ENCODE peak calls at places on chromosome 6, in eight cellular contexts. C, Q, M, S, X, A, P and T are unnamed samples.

GRCh38 chr6:163347021-163347446 is 67.5 kb upstream of the QKI start:
- DNase-seq in Q (no peak), X (no peak), P (peak), M (no peak), C (no peak), S (no peak), A (no peak), T (peak)

GRCh38 chr6:38460216-38460615 is 179.5 kb downstream of the BTBD9 start:
- DNase-seq in Q (peak), A (no peak), S (no peak), M (no peak), X (peak), P (peak), C (no peak), T (no peak)

GRCh38 chr6:82176616-82177015 is 70.9 kb downstream of the IBTK start:
- DNase-seq in C (no peak), P (no peak), X (peak), A (no peak), M (no peak), Q (no peak), S (no peak), T (no peak)

GRCh38 chr6:10838794-10839333 is 525 bp upstream of the MAK start:
- DNase-seq in Q (no peak), P (no peak), M (no peak), A (no peak), S (no peak), C (peak), X (no peak), T (no peak)

GRCh38 chr6:157241411-157241979 is 81.8 kb downstream of the TMEM242 start:
- DNase-seq in A (no peak), X (no peak), M (no peak), S (peak), P (no peak), Q (no peak), C (no peak), T (no peak)

GRCh38 chr6:5695260-5696245 is 311.2 kb downstream of the NRN1 start:
- DNase-seq in A (no peak), P (peak), Q (peak), S (no peak), M (no peak), X (peak), C (peak), T (peak)

GRCh38 chr6:12170351-12171079 is 119.6 kb upstream of the EDN1 start:
- DNase-seq in P (no peak), Q (no peak), S (no peak), X (no peak), M (no peak), C (no peak), A (no peak), T (no peak)

GRCh38 chr6:145904878-145905277 is 59.3 kb downstream of the SHPRH start:
- DNase-seq in M (no peak), S (peak), Q (no peak), P (no peak), C (peak), A (no peak), X (no peak), T (no peak)

GRCh38 chr6:89120371-89120770 is 2.5 kb upstream of the SRSF12 start:
- DNase-seq in M (no peak), X (no peak), Q (peak), C (no peak), A (no peak), S (no peak), P (no peak), T (no peak)

GRCh38 chr6:28982476-28983266 is 22.4 kb downstream of the ZNF311 start:
- DNase-seq in P (peak), X (peak), S (no peak), Q (peak), M (no peak), C (no peak), A (peak), T (no peak)

GRCh38 chr6:94636780-94637385 is 940.5 kb upstream of the MANEA start:
- DNase-seq in Q (peak), X (peak), A (peak), S (no peak), M (no peak), P (no peak), C (peak), T (no peak)

GRCh38 chr6:169859978-169860703 is 108.7 kb downstream of the ERMARD start:
- DNase-seq in X (no peak), P (no peak), S (no peak), A (no peak), Q (no peak), C (peak), M (no peak), T (no peak)

GRCh38 chr6:143773503-143773902 is 69.6 kb upstream of the LTV1 start:
- DNase-seq in S (no peak), C (no peak), P (no peak), X (no peak), A (no peak), M (no peak), Q (no peak), T (no peak)

GRCh38 chr6:84274856-84275255 is 47.4 kb upstream of the CEP162 start:
- DNase-seq in X (no peak), A (no peak), Q (no peak), S (no peak), P (no peak), M (no peak), C (no peak), T (no peak)

GRCh38 chr6:25280617-25280990 is 1.4 kb downstream of the CARMIL1 start:
- DNase-seq in S (no peak), C (peak), X (no peak), A (no peak), P (no peak), Q (no peak), M (no peak), T (no peak)

GRCh38 chr6:21109421-21110178 is 484.0 kb upstream of the SOX4 start:
- DNase-seq in X (peak), Q (peak), C (no peak), M (no peak), P (peak), S (no peak), A (no peak), T (peak)

GRCh38 chr6:138538390-138539031 is 39.2 kb upstream of the NHSL1 start:
- DNase-seq in M (peak), Q (peak), A (no peak), S (no peak), X (peak), C (no peak), P (peak), T (no peak)

GRCh38 chr6:1686117-1687098 is 76.7 kb downstream of the FOXC1 start:
- DNase-seq in Q (peak), X (peak), P (peak), M (no peak), A (no peak), C (no peak), S (no peak), T (peak)

GRCh38 chr6:169326067-169326799 is 72.6 kb upstream of the THBS2 start:
- DNase-seq in A (peak), P (peak), M (no peak), X (peak), C (no peak), S (no peak), Q (peak), T (no peak)

GRCh38 chr6:10014561-10014960 is 400.3 kb downstream of the TFAP2A start:
- DNase-seq in M (no peak), X (peak), S (no peak), P (no peak), Q (peak), A (no peak), C (no peak), T (peak)

GRCh38 chr6:36443951-36444428 is 1.2 kb downstream of the KCTD20 start:
- DNase-seq in X (peak), C (peak), M (no peak), Q (peak), P (no peak), A (peak), S (no peak), T (no peak)

GRCh38 chr6:87756858-87757257 is 54.8 kb upstream of the AKIRIN2 start:
- DNase-seq in P (peak), M (no peak), C (peak), X (peak), S (no peak), A (no peak), Q (peak), T (no peak)

GRCh38 chr6:157187182-157188093 is 135.9 kb downstream of the TMEM242 start:
- DNase-seq in Q (no peak), X (peak), A (no peak), S (no peak), C (no peak), M (peak), P (no peak), T (no peak)

GRCh38 chr6:167984144-167984719 is 13.2 kb upstream of the KIF25 start:
- DNase-seq in C (no peak), M (no peak), X (no peak), A (no peak), Q (no peak), P (no peak), S (no peak), T (no peak)

GRCh38 chr6:129519750-129520149 is 190.2 kb downstream of the ARHGAP18 start:
- DNase-seq in M (no peak), A (no peak), S (no peak), Q (no peak), C (no peak), X (no peak), P (no peak), T (no peak)

GRCh38 chr6:154371337-154371736 is 14.7 kb upstream of the IPCEF1 start:
- DNase-seq in M (no peak), P (no peak), S (no peak), Q (no peak), A (no peak), C (no peak), X (no peak), T (no peak)

GRCh38 chr6:32252326-32253009 is 28.6 kb upstream of the NOTCH4 start:
- DNase-seq in C (peak), S (no peak), M (no peak), A (no peak), P (no peak), Q (no peak), X (no peak), T (no peak)

GRCh38 chr6:52139985-52140680 is 46.0 kb upstream of the IL17A start:
- DNase-seq in Q (no peak), X (no peak), C (no peak), P (no peak), M (no peak), S (no peak), A (no peak), T (no peak)

GRCh38 chr6:106324726-106325335 is 729 bp downstream of the ATG5 start:
- DNase-seq in A (no peak), Q (peak), X (peak), M (no peak), S (no peak), C (peak), P (no peak), T (no peak)

GRCh38 chr6:14964901-14965300 is 281.0 kb upstream of the JARID2 start:
- DNase-seq in P (no peak), C (no peak), M (no peak), A (no peak), X (no peak), S (peak), Q (peak), T (no peak)

GRCh38 chr6:106591111-106591825 is 38.0 kb downstream of the RTN4IP1 start:
- DNase-seq in X (peak), C (no peak), S (no peak), Q (peak), A (no peak), M (no peak), P (peak), T (peak)

GRCh38 chr6:20757761-20758160 is 223.5 kb downstream of the CDKAL1 start:
- DNase-seq in A (no peak), S (no peak), Q (peak), M (no peak), C (no peak), P (peak), X (peak), T (peak)

GRCh38 chr6:99330159-99330558 is 19.3 kb downstream of the FAXC start:
- DNase-seq in A (peak), X (peak), P (peak), Q (peak), M (no peak), S (peak), C (peak), T (no peak)

GRCh38 chr6:169793408-169793807 is 42.0 kb downstream of the ERMARD start:
- DNase-seq in S (no peak), P (no peak), C (no peak), A (no peak), X (no peak), Q (no peak), M (no peak), T (no peak)

GRCh38 chr6:117928833-117929232 is 21.8 kb downstream of the SLC35F1 start:
- DNase-seq in Q (no peak), M (no peak), C (peak), S (no peak), P (no peak), X (no peak), A (no peak), T (no peak)

GRCh38 chr6:112690497-112691202 is 343.5 kb downstream of the RFPL4B start:
- DNase-seq in M (no peak), X (no peak), S (no peak), P (no peak), C (no peak), A (no peak), Q (peak), T (peak)

GRCh38 chr6:109103942-109104341 is 8.6 kb downstream of the CEP57L1 start:
- DNase-seq in M (no peak), S (no peak), Q (no peak), P (no peak), A (no peak), C (no peak), X (no peak), T (no peak)

GRCh38 chr6:30495993-30496392 is 6.7 kb downstream of the HLA-E start:
- DNase-seq in Q (no peak), P (no peak), M (no peak), C (no peak), X (no peak), A (no peak), S (no peak), T (no peak)

GRCh38 chr6:30490031-30490876 is 945 bp downstream of the HLA-E start:
- DNase-seq in M (peak), Q (peak), S (peak), A (peak), C (peak), X (peak), P (peak), T (peak)

GRCh38 chr6:30494275-30494990 is 5.1 kb downstream of the HLA-E start:
- DNase-seq in P (no peak), X (no peak), A (no peak), C (no peak), S (no peak), M (no peak), Q (no peak), T (no peak)

GRCh38 chr6:30491963-30492616 is 2.8 kb downstream of the HLA-E start:
- DNase-seq in P (no peak), S (no peak), C (no peak), A (no peak), Q (no peak), M (no peak), X (no peak), T (no peak)

DNA sequence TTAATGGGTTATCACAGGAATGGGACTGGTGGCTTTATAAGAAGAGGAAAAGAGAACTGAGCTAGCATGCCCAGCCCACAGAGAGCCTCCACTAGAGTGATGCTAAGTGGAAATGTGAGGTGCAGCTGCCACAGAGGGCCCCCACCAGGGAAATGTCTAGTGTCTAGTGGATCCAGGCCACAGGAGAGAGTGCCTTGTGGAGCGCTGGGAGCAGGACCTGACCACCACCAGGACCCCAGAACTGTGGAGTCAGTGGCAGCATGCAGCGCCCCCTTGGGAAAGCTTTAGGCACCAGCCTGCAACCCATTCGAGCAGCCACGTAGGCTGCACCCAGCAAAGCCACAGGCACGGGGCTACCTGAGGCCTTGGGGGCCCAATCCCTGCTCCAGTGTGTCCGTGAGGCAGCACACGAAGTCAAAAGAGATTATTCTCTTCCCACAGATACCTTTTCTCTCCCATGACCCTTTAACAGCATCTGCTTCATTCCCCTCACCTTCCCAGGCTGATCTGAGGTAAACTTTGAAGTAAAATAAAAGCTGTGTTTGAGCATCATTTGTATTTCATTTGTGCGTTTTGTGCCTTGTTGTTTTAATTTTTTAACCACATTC is 4.4 kb downstream of the HLA-E start:
- DNase-seq in P (no peak), C (no peak), X (no peak), A (no peak), S (no peak), M (no peak), Q (no peak), T (no peak)
- TF ChIP-seq CTCF in P (peak), C (peak), X (no peak), A (peak), S (no peak), M (no peak), Q (peak), T (peak)

GRCh38 chr6:7392402-7392801 is 2.8 kb downstream of the RIOK1 start:
- DNase-seq in A (no peak), S (no peak), C (no peak), M (no peak), X (no peak), Q (no peak), P (no peak), T (no peak)

GRCh38 chr6:7389162-7389450 is 436 bp downstream of the CAGE1 start:
- DNase-seq in A (no peak), P (peak), C (no peak), X (no peak), Q (peak), M (peak), S (peak), T (no peak)

GRCh38 chr6:7389451-7390217 is at the start of the genes CAGE1 and RIOK1:
- DNase-seq in M (peak), P (peak), A (peak), X (peak), Q (peak), S (peak), C (peak), T (peak)

GRCh38 chr6:7391244-7391643 is 1.6 kb downstream of the RIOK1 start:
- DNase-seq in S (no peak), M (no peak), A (no peak), X (no peak), C (no peak), Q (no peak), P (no peak), T (no peak)

DNA sequence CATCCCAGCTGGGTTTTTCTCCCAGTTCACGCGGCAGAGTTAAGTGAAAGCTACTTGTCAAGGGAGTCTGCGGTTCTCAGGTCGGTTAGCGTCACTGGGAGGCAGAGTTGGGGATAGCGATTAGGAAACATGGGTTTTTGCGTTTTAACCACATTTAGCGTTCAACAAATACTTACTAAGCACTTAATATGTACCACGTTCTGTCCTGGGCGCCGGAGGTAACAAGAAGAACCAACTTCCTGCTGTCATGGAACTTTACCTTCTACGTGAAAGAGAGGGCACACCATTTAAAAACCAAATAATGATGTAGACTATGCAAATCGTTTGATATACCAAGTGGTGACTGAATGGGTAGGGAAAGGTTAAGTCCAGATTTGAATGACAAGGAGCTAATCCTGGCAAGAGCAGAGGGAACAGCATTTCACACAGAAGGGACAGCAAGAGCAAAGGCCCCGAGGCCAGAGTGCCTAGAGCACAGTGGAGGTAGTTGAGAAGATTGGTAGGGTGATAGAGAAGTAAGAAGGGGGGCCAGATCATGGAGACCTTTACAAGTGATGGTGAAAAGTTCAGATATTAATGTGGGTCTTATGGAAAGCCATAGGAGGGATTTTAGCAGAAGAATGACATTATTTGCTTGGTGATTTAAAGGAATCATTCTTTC is 740 bp downstream of the RIOK1 start:
- DNase-seq in X (no peak), Q (peak), S (no peak), P (no peak), M (no peak), A (no peak), C (peak), T (no peak)
- TF ChIP-seq CTCF in X (peak), Q (no peak), S (no peak), P (peak), M (no peak), A (no peak), C (peak), T (no peak)

DNA sequence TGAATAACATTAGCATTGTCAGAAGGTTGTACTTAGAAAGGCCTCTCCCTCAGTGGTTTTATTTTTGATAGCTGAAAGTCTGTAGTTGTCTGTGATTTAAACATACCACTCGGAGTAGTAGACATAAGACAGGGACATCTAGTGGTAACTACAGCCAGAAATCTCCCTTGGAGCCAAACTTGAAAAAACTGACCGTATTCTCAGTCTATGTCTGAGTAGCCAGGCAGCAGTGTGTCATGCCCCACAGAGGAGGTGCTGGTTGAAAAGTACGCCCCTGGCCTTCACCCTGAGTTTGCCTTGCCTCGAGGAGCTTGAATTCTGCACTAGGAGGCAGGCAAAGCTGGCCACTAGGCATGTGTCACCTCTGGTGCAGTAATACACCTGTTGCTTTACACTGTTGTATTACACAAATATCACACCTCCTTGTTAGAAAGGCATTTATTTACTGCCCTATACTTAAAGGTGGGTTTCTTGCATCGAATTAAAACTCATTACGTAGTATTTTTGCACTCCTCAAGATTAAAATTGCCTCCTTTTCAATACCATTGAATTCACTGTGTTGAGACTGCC is 20.8 kb downstream of the ZBTB2 start:
- DNase-seq in S (no peak), Q (peak), A (no peak), C (no peak), M (no peak), X (peak), P (peak), T (no peak)
- TF ChIP-seq CTCF in S (no peak), Q (peak), A (no peak), C (peak), M (no peak), X (peak), P (peak), T (peak)

DNA sequence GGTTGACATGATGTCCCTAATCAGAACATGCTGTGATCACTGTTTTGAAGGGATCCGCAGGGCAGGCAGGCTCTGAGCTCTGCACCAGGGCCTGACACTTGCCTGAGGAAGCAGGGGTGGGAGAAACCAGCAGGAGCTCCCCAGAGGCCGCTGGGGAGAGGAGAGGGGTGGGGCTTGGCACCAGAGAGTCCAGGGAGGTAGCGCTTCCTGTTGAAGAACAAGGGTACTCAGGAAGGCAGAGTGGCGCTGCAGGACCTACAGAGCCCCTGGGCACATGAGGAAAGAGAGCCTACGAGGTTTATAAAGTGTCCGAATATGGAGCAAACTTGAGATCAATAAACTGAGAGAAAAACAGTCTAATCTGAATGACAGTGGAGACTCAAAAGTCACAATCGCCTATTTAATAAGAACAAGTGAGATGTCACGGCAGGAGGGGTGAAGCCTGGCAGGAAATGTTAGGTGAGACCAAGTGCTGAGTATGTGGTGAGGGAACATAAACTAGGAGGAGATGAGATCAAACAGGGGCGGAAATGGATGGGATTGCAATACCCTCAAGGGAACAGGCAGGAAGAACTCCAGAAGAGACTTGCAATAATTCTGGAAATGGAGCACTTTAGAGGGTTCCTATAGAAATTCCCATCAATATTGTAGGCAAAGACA is 5.8 kb upstream of the TBXT start:
- DNase-seq in S (peak), C (peak), X (no peak), P (no peak), Q (no peak), M (no peak), A (peak), T (no peak)
- TF ChIP-seq CTCF in S (no peak), C (peak), X (no peak), P (no peak), Q (no peak), M (no peak), A (no peak), T (no peak)